ENCODE peak calls at places on chromosomes 5 and 9, in six cellular contexts. R is fibroblast of the aortic adventitia, S is thoracic aorta, T is cardiac fibroblast, J is right atrium auricular region, O is body of pancreas. P is an unnamed sample.
A peak's percentile ranks its signal among the peaks of the same experiment; 100 is the strongest.

GRCh38 chr5:40743771-40744170 is 12.0 kb downstream of the TTC33 start:
- DNase-seq in T (peak; percentile 27), S (no peak), O (no peak), R (peak; percentile 7), J (no peak), P (no peak)

GRCh38 chr5:34772691-34773090 is 66.3 kb upstream of the TTC23L start:
- DNase-seq in O (no peak), J (no peak), S (no peak), T (no peak), R (no peak), P (no peak)

GRCh38 chr5:59358497-59358896 is 535.0 kb downstream of the PDE4D start:
- DNase-seq in S (no peak), O (no peak), T (peak; percentile 20), J (no peak), R (peak; percentile 34), P (peak; percentile 97)

GRCh38 chr9:4507306-4507705 is 17.0 kb downstream of the SLC1A1 start:
- DNase-seq in J (no peak), T (peak; percentile 35), O (no peak), R (peak; percentile 60), S (no peak), P (peak; percentile 58)

GRCh38 chr9:83444110-83444509 is 94.1 kb downstream of the FRMD3 start:
- DNase-seq in S (peak; percentile 33), T (peak; percentile 21), J (peak; percentile 64), O (no peak), R (peak; percentile 91), P (no peak)

GRCh38 chr9:122263699-122264349 is 816 bp downstream of the RBM18 start:
- DNase-seq in T (peak; percentile 20), R (peak; percentile 34), O (no peak), S (no peak), J (no peak), P (peak; percentile 40)

GRCh38 chr9:135095470-135096407 is 8.3 kb downstream of the OLFM1 start:
- DNase-seq in S (no peak), J (no peak), T (no peak), R (no peak), O (no peak), P (no peak)

GRCh38 chr5:76742586-76742985 is 26.7 kb downstream of the F2R start:
- DNase-seq in R (peak; percentile 49), T (peak; percentile 59), J (no peak), O (no peak), S (no peak), P (peak; percentile 61)

GRCh38 chr5:171601266-171601881 is 181.9 kb downstream of the FGF18 start:
- DNase-seq in S (no peak), O (no peak), J (no peak), T (no peak), R (no peak), P (no peak)

GRCh38 chr9:72363908-72364678 is 915 bp downstream of the ZFAND5 start:
- DNase-seq in J (peak; percentile 65), S (peak; percentile 7), T (peak; percentile 68), O (peak; percentile 68), R (peak; percentile 60), P (peak; percentile 69)

GRCh38 chr5:119515192-119515591 is 62.9 kb downstream of the HSD17B4 start:
- DNase-seq in T (peak; percentile 31), J (no peak), O (no peak), R (peak; percentile 43), S (no peak), P (peak; percentile 63)

GRCh38 chr9:115758441-115758840 is 395.1 kb upstream of the PAPPA start:
- DNase-seq in T (peak; percentile 18), O (no peak), S (no peak), R (no peak), J (no peak), P (no peak)

GRCh38 chr9:125126019-125126746 is 17.1 kb downstream of the SCAI start:
- DNase-seq in J (peak; percentile 88), S (peak; percentile 62), T (peak; percentile 99), O (peak; percentile 33), R (peak; percentile 100), P (peak; percentile 98)

GRCh38 chr9:111458139-111459009 is 25.8 kb downstream of the ECPAS start:
- DNase-seq in J (no peak), S (no peak), O (no peak), R (no peak), T (no peak), P (no peak)

GRCh38 chr9:16262467-16263261 is 607.8 kb downstream of the BNC2 start:
- DNase-seq in T (no peak), R (no peak), O (no peak), S (no peak), J (no peak), P (peak; percentile 69)

GRCh38 chr5:158875272-158875679 is 224.4 kb downstream of the EBF1 start:
- DNase-seq in R (peak; percentile 68), J (no peak), T (peak; percentile 83), O (no peak), S (no peak), P (peak; percentile 64)

GRCh38 chr9:15889555-15889954 is 336.7 kb downstream of the CCDC171 start:
- DNase-seq in S (no peak), R (peak; percentile 85), O (no peak), T (peak; percentile 70), J (no peak), P (peak; percentile 83)

GRCh38 chr5:142286111-142286510 is 38.7 kb downstream of the SPRY4 start:
- DNase-seq in R (no peak), T (no peak), S (no peak), O (no peak), J (no peak), P (no peak)

GRCh38 chr5:142287096-142287972 is 37.5 kb downstream of the SPRY4 start:
- DNase-seq in S (no peak), O (no peak), R (no peak), T (no peak), J (no peak), P (peak; percentile 60)

GRCh38 chr5:142290574-142291299 is 34.1 kb downstream of the SPRY4 start:
- DNase-seq in S (no peak), R (peak; percentile 68), J (no peak), T (peak; percentile 64), O (no peak), P (no peak)

GRCh38 chr5:142289708-142290573 is 34.9 kb downstream of the SPRY4 start:
- DNase-seq in T (no peak), S (no peak), R (no peak), J (no peak), O (no peak), P (no peak)

DNA sequence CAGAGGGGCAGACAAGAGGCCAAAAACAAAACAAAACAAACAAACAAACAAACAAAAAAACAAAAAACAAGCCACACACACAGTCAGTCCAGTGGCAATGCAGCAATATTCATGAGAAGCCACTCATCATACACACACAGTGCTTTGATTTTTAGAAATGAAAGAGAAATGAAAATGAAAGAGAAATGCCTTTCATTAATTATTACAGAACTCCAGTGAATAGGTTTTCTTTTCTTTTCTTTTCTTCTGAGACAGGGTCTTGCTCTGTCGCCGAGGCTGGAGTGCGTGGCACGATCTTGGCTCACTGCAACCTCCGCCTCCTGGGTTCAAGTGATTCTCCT is 36.9 kb downstream of the SPRY4 start:
- DNase-seq in S (no peak), T (no peak), R (no peak), O (no peak), J (no peak), P (no peak)
- H3K4me3 ChIP-seq in S (no peak overlapping the region), T (no peak overlapping the region), R (no peak overlapping the region), O (no peak overlapping the region), J (no peak overlapping the region), P (no peak overlapping the region)

GRCh38 chr5:139709587-139710369 is 61.6 kb downstream of the CXXC5 start:
- DNase-seq in T (no peak), R (no peak), S (no peak), O (no peak), J (no peak), P (peak; percentile 71)

GRCh38 chr5:139711067-139711851 is 63.1 kb downstream of the CXXC5 start:
- DNase-seq in J (no peak), R (peak; percentile 27), T (no peak), O (peak; percentile 40), S (no peak), P (peak; percentile 50)

GRCh38 chr5:139708877-139709586 is 60.9 kb downstream of the CXXC5 start:
- DNase-seq in J (no peak), R (peak; percentile 54), T (peak; percentile 48), S (no peak), O (peak; percentile 70), P (peak; percentile 76)

GRCh38 chr5:139710370-139711066 is 62.4 kb downstream of the CXXC5 start:
- DNase-seq in S (no peak), J (no peak), T (peak; percentile 50), O (peak; percentile 59), R (peak; percentile 33), P (peak; percentile 87)

DNA sequence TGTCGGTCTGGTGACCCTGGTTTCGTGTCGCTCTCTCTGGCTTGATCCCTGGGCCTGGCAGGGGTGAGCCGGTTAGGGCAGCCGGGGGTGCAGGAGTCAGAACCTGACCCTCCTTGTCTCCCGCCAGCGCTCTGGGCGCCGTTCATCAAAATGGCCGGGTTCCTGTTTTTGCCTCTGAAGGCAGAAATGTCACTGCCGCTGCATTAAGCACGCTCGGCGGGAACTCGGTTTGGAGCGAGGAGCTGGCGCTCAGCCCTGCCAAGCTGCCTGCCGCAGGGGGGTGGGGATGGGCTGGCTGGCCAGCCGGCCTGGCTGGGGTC is 63.7 kb downstream of the CXXC5 start:
- DNase-seq in R (no peak), T (no peak), O (no peak), S (no peak), J (no peak), P (no peak)
- TF ChIP-seq CTCF in R (no peak), T (no peak), O (no peak), S (no peak), J (no peak), P (no peak)

GRCh38 chr5:6803981-6804550 is 90.8 kb downstream of the TENT4A start:
- DNase-seq in J (no peak), O (no peak), S (no peak), T (no peak), R (no peak), P (no peak)
- H3K4me3 ChIP-seq in J (no peak overlapping the region), O (no peak overlapping the region), S (no peak overlapping the region), T (no peak overlapping the region), R (no peak overlapping the region), P (no peak overlapping the region)

GRCh38 chr5:57338849-57339340 is 143.7 kb downstream of the ACTBL2 start:
- DNase-seq in R (peak; percentile 30), J (no peak), O (no peak), S (no peak), T (no peak), P (no peak)

GRCh38 chr5:57340681-57341080 is 141.9 kb downstream of the ACTBL2 start:
- DNase-seq in J (no peak), S (no peak), R (no peak), O (no peak), T (no peak), P (no peak)

GRCh38 chr5:57335092-57335491 is 147.5 kb downstream of the ACTBL2 start:
- DNase-seq in O (no peak), R (peak; percentile 70), T (peak; percentile 73), S (no peak), J (no peak), P (peak; percentile 73)

GRCh38 chr5:57341380-57341979 is 141.1 kb downstream of the ACTBL2 start:
- DNase-seq in J (no peak), R (peak; percentile 52), T (no peak), O (no peak), S (no peak), P (peak; percentile 36)

GRCh38 chr5:57338068-57338848 is 144.4 kb downstream of the ACTBL2 start:
- DNase-seq in O (peak; percentile 15), J (no peak), R (peak; percentile 33), S (no peak), T (peak; percentile 55), P (peak; percentile 61)
- TF ChIP-seq CTCF in O (peak; percentile 29), J (no peak), R (peak; percentile 26), S (no peak), T (peak; percentile 45), P (peak; percentile 61)

GRCh38 chr5:146878471-146879172 is at the start of gene PPP2R2B:
- DNase-seq in O (peak; percentile 25), T (peak; percentile 6), S (no peak), J (no peak), R (peak; percentile 11), P (no peak)
- H3K4me3 ChIP-seq in O (peak within 1 kb of the TSS; percentile 44), T (peak within 1 kb of the TSS; percentile 21), S (peak within 1 kb of the TSS; percentile 87), J (peak within 1 kb of the TSS; percentile 52), R (peak within 1 kb of the TSS; percentile 56), P (peak within 1 kb of the TSS; percentile 45)